ENCODE peak calls at places on chromosomes 1 and 21, in seven cellular contexts. V is IMR-90, N is transverse colon, B is heart left ventricle, Y is HCT116, W is adrenal gland, U is A549. S is an unnamed sample.

GRCh38 chr1:94475232-94475631 is 57.0 kb downstream of the ABCD3 start:
- DNase-seq in V (no peak), W (no peak), Y (no peak), N (no peak), B (no peak), U (no peak), S (no peak)

GRCh38 chr1:68049941-68050878 is at the start of gene DIRAS3:
- DNase-seq in B (peak), V (peak), W (peak), Y (peak), U (peak), N (no peak), S (no peak)

GRCh38 chr21:28675265-28676041 is 317.2 kb downstream of the LTN1 start:
- DNase-seq in W (no peak), V (no peak), Y (no peak), B (no peak), N (no peak), U (no peak), S (no peak)

GRCh38 chr1:6603424-6603850 is 768 bp upstream of the KLHL21 start:
- DNase-seq in B (peak), U (no peak), N (peak), W (peak), V (peak), Y (no peak), S (peak)

GRCh38 chr1:247936415-247936814 is 11.7 kb downstream of the OR2AJ1 start:
- DNase-seq in B (no peak), V (no peak), U (no peak), Y (no peak), N (no peak), W (no peak), S (no peak)

GRCh38 chr1:206000641-206001339 is 2.4 kb downstream of the RAB7B start:
- DNase-seq in N (no peak), U (no peak), B (no peak), W (peak), V (peak), Y (peak), S (no peak)

GRCh38 chr21:21682172-21682571 is 684.0 kb downstream of the NCAM2 start:
- DNase-seq in U (no peak), B (no peak), W (no peak), N (no peak), Y (no peak), V (peak), S (no peak)

GRCh38 chr1:168330285-168330684 is 49.6 kb downstream of the TBX19 start:
- DNase-seq in V (no peak), Y (no peak), W (no peak), N (peak), U (no peak), B (no peak), S (no peak)

GRCh38 chr21:37263827-37264226 is 3.3 kb downstream of the VPS26C start:
- DNase-seq in V (peak), U (no peak), B (no peak), W (peak), Y (no peak), N (no peak), S (no peak)

GRCh38 chr1:38088366-38088765 is 41.8 kb upstream of the POU3F1 start:
- DNase-seq in U (no peak), V (no peak), B (no peak), N (no peak), W (no peak), Y (no peak), S (no peak)

GRCh38 chr21:45130324-45130774 is 56.0 kb downstream of the ADARB1 start:
- DNase-seq in N (no peak), B (no peak), Y (no peak), W (peak), V (peak), U (peak), S (peak)

GRCh38 chr1:79847715-79848114 is 841.2 kb upstream of the ADGRL4 start:
- DNase-seq in U (no peak), V (no peak), N (no peak), B (no peak), W (no peak), Y (no peak), S (no peak)

GRCh38 chr1:151893176-151893924 is 16.0 kb downstream of the THEM4 start:
- DNase-seq in W (no peak), B (no peak), V (no peak), Y (no peak), U (no peak), N (no peak), S (no peak)

GRCh38 chr1:44587796-44588460 is 86.4 kb downstream of the TMEM53 start:
- DNase-seq in Y (no peak), U (no peak), W (peak), B (no peak), V (no peak), N (peak), S (no peak)

GRCh38 chr1:46244656-46245371 is 2.7 kb upstream of the RAD54L start:
- DNase-seq in U (peak), V (peak), W (no peak), B (no peak), N (no peak), Y (no peak), S (no peak)

GRCh38 chr21:27173052-27173451 is 206.2 kb upstream of the ADAMTS5 start:
- DNase-seq in N (no peak), W (no peak), V (no peak), B (no peak), U (no peak), Y (no peak), S (no peak)

GRCh38 chr1:113353581-113353980 is 36.7 kb upstream of the MAGI3 start:
- DNase-seq in V (no peak), W (no peak), U (no peak), N (no peak), Y (no peak), B (no peak), S (no peak)

GRCh38 chr1:232553050-232553754 is 76.7 kb downstream of the SIPA1L2 start:
- DNase-seq in V (peak), Y (no peak), W (peak), U (no peak), N (peak), B (peak), S (peak)

GRCh38 chr1:200610846-200611245 is 9.7 kb downstream of the KIF14 start:
- DNase-seq in W (no peak), Y (no peak), N (no peak), B (no peak), V (peak), U (no peak), S (no peak)

GRCh38 chr1:169630006-169630405 is at the start of gene SELP:
- DNase-seq in V (no peak), N (no peak), U (no peak), B (no peak), W (no peak), Y (no peak), S (no peak)

GRCh38 chr1:214494706-214495105 is 56.7 kb downstream of the PTPN14 start:
- DNase-seq in Y (peak), B (no peak), N (no peak), V (no peak), U (no peak), W (no peak), S (no peak)

GRCh38 chr1:80375662-80376061 is 1369.1 kb upstream of the ADGRL4 start:
- DNase-seq in V (peak), N (no peak), Y (no peak), U (no peak), B (no peak), W (no peak), S (no peak)

GRCh38 chr1:100152271-100152670 is 19.3 kb downstream of the TRMT13 start:
- DNase-seq in V (no peak), U (no peak), Y (no peak), B (no peak), W (no peak), N (no peak), S (no peak)

GRCh38 chr1:56578963-56579875 is at the start of gene PLPP3:
- DNase-seq in Y (peak), U (peak), N (peak), V (peak), W (peak), B (peak), S (peak)

GRCh38 chr1:18629659-18630510 is 761 bp upstream of the PAX7 start:
- DNase-seq in V (no peak), W (no peak), U (no peak), N (no peak), Y (no peak), B (no peak), S (no peak)

GRCh38 chr21:41024341-41025056 is 143.5 kb upstream of the BACE2 start:
- DNase-seq in Y (no peak), V (no peak), B (no peak), N (no peak), W (no peak), U (no peak), S (no peak)

GRCh38 chr1:173663159-173663558 is 6.5 kb downstream of the ANKRD45 start:
- DNase-seq in W (no peak), B (no peak), Y (no peak), V (no peak), N (no peak), U (no peak), S (no peak)

GRCh38 chr1:246404078-246404477 is 103.0 kb downstream of the SMYD3 start:
- DNase-seq in Y (no peak), B (no peak), W (no peak), N (no peak), V (no peak), U (no peak), S (no peak)

GRCh38 chr1:52141513-52142219 is at the start of gene ZFYVE9:
- DNase-seq in U (peak), B (peak), N (peak), W (peak), Y (no peak), V (peak), S (peak)

GRCh38 chr1:14607295-14607694 is 8.8 kb downstream of the KAZN start:
- DNase-seq in N (no peak), V (no peak), W (no peak), U (no peak), B (no peak), Y (no peak), S (no peak)

GRCh38 chr1:14605945-14606344 is 7.5 kb downstream of the KAZN start:
- DNase-seq in N (no peak), W (no peak), U (no peak), V (no peak), B (no peak), Y (no peak), S (no peak)

GRCh38 chr1:14606632-14607031 is 8.1 kb downstream of the KAZN start:
- DNase-seq in Y (no peak), U (no peak), V (no peak), N (no peak), B (no peak), W (no peak), S (no peak)

GRCh38 chr1:14611792-14612191 is 13.3 kb downstream of the KAZN start:
- DNase-seq in Y (no peak), B (no peak), W (no peak), U (no peak), V (no peak), N (no peak), S (no peak)

DNA sequence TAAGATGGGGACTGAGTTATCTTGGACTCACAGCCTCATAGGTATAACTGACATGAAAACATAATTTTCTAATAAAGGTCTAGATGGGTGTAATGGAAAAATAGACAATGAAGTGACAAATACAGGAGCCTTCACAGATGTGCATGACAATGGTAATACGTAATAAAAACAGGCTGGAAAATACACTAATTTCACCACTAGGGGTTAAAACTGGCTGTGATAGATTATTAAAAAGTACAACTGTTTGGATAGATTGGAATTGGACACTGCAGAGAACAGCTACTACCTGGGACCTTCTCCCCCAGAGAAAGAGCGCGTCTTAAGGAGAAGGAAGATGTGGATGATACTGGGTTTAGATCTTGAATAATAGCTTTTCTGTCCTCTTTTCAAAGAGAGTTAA is 9.8 kb downstream of the KAZN start:
- DNase-seq in V (no peak), U (no peak), W (no peak), N (no peak), Y (no peak), B (no peak), S (no peak)
- TF ChIP-seq CTCF in V (no peak), U (peak), W (no peak), N (no peak), Y (peak), B (no peak), S (no peak)

GRCh38 chr21:40016234-40016633 is 149.0 kb downstream of the PCP4 start:
- DNase-seq in Y (no peak), V (no peak), W (no peak), U (no peak), B (no peak), N (no peak), S (no peak)

GRCh38 chr21:40015818-40016217 is 148.6 kb downstream of the PCP4 start:
- DNase-seq in W (no peak), N (no peak), U (no peak), Y (no peak), V (no peak), B (no peak), S (no peak)

GRCh38 chr21:40013001-40013735 is 145.9 kb downstream of the PCP4 start:
- DNase-seq in N (no peak), V (no peak), U (no peak), W (no peak), Y (no peak), B (no peak), S (no peak)

GRCh38 chr21:40016667-40017066 is 149.4 kb downstream of the PCP4 start:
- DNase-seq in Y (no peak), N (no peak), B (no peak), U (no peak), V (no peak), W (no peak), S (no peak)

GRCh38 chr21:40014394-40014793 is 147.2 kb downstream of the PCP4 start:
- DNase-seq in W (no peak), N (no peak), B (no peak), Y (no peak), V (no peak), U (no peak), S (no peak)
- TF ChIP-seq POLR2A in W (no peak), N (no peak), B (no peak), Y (no peak), V (no peak), U (no peak), S (no peak)

DNA sequence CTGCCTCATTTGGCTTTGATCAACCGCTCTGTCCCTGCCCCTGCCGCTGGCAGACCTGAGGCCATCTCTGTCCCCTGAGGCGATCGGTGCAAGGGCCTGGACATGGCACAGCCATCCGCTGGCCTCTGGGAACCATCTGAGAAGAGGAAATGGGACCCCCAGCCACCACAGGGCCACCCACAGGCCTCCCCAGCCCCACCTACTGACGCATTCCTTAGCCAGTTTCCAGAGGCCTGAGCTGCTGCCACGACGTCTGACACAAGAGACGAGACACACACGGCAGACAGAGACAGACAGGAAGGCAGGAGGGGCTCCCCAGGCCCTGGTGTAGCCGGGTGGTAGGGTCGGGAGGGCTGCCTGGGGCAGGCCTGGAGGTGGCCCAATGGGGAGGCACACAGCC is 37.3 kb upstream of the EDN2 start:
- DNase-seq in N (no peak), Y (no peak), V (no peak), U (no peak), W (no peak), B (no peak), S (no peak)
- TF ChIP-seq CTCF in N (no peak), Y (no peak), V (no peak), U (no peak), W (no peak), B (no peak), S (no peak)

GRCh38 chr1:2015383-2015735 is 3.8 kb upstream of the GABRD start:
- DNase-seq in B (no peak), V (no peak), U (no peak), Y (no peak), N (no peak), W (no peak), S (no peak)
- TF ChIP-seq POLR2A in B (no peak), V (no peak), U (no peak), Y (no peak), N (no peak), W (no peak), S (no peak)

GRCh38 chr1:161021168-161021958 is 411 bp upstream of the F11R start:
- DNase-seq in Y (peak), W (peak), N (peak), B (peak), V (peak), U (peak), S (peak)

GRCh38 chr1:161018631-161018930 is 2.4 kb downstream of the F11R start:
- DNase-seq in Y (no peak), W (no peak), B (no peak), N (no peak), V (no peak), U (no peak), S (no peak)

GRCh38 chr1:161019767-161020572 is 982 bp downstream of the F11R start:
- DNase-seq in N (no peak), V (no peak), Y (no peak), U (no peak), B (no peak), W (no peak), S (no peak)

GRCh38 chr1:161021959-161022332 is 994 bp upstream of the F11R start:
- DNase-seq in V (peak), Y (no peak), U (peak), N (no peak), B (no peak), W (no peak), S (no peak)

DNA sequence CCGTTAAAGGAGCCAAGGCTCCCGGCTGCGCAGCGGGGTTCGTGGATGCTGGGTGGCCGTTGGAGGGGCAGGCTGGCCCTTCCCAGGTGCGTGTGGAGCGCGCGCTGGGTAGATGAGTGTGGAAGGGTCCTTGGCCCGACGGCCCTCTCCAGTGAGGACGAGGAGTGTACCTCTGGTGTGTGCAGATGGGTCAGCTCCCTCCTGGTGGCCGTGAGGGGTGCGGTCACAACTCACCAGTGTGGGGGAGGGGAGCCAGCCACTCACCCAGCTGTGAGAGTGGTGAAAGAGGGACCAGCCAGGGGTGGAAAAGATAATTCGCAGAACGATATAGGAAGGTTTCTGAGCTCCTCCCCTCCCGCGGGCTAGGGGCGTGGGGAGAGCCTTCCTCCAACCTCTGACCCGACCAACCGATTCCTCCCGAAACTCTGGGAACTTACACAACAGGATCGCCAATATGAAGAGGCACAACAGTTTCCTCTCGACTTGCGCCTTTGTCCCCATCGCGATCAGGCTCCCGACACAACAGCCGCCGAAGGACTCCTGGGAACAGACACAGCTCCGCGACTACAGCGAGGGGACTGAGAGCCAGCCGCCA is at the start of gene F11R:
- DNase-seq in V (no peak), B (peak), W (peak), U (peak), N (peak), Y (no peak), S (no peak)
- TF ChIP-seq CTCF in V (peak), B (no peak), W (no peak), U (no peak), N (peak), Y (peak), S (no peak)

DNA sequence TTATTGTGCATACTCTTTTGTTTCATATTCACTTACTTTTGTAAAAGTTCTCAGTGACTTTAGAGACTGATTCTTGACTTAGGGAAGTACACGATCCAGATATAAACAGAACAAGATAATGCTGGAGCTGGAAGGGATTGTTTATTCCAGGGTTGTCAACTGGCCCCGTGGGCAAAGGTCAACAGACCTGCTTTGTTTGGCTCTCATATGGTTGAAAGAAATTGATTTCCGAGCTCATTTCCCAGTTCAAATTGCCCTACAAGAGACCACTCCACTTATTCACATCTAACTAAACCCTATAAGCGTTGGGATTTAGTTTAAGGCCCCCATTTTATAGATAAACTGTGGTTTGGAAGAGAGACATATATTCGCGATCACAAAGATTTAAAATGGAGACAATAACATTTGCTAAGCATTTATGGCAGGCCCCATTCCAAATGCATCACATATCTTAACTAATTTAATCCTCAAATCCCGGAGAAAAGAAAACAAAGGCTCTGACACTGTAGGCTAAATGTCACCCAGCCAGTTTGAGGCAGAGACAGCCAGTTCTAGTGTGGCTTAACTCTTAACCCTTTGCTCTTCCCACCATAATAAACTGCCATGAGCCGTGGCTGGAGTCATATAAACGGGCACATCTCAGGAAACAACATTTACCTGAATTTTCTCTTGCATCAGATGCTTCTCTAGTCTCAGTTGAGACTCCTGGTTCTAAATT is 20.6 kb downstream of the REG4 start:
- DNase-seq in Y (no peak), U (no peak), W (no peak), V (no peak), N (peak), B (no peak), S (no peak)
- TF ChIP-seq POLR2A in Y (no peak), U (no peak), W (no peak), V (no peak), N (no peak), B (no peak), S (no peak)